ENCODE peak calls at places on chromosomes 11 and 22, in four cellular contexts. B, D, I and N are unnamed samples.

GRCh38 chr11:66192181-66192888 is 76.1 kb upstream of the RAB1B start:
- DNase-seq in B (no peak), D (no peak), I (peak), N (no peak)

GRCh38 chr11:31160504-31161422 is 208.8 kb downstream of the DCDC1 start:
- DNase-seq in B (no peak), D (no peak), I (no peak), N (no peak)

GRCh38 chr11:92269021-92269420 is 44.4 kb downstream of the FAT3 start:
- DNase-seq in B (no peak), D (peak), I (peak), N (peak)

GRCh38 chr11:12949456-12949855 is 59.7 kb upstream of the RASSF10 start:
- DNase-seq in B (no peak), D (no peak), I (no peak), N (peak)

GRCh38 chr11:65169164-65169641 is 830 bp upstream of the SPDYC start:
- DNase-seq in B (no peak), D (no peak), I (peak), N (no peak)

GRCh38 chr22:46362221-46362933 is 26.9 kb downstream of the TRMU start:
- DNase-seq in B (no peak), D (no peak), I (no peak), N (no peak)

GRCh38 chr11:119699227-119699626 is 29.8 kb downstream of the NECTIN1 start:
- DNase-seq in B (peak), D (no peak), I (no peak), N (no peak)

GRCh38 chr22:36457688-36458450 is 23.6 kb downstream of the TXN2 start:
- DNase-seq in B (no peak), D (no peak), I (no peak), N (no peak)

GRCh38 chr22:34427436-34427835 is 507.2 kb upstream of the LARGE1 start:
- DNase-seq in B (no peak), D (no peak), I (no peak), N (no peak)

GRCh38 chr22:25710501-25710900 is 31.5 kb upstream of the MYO18B start:
- DNase-seq in B (no peak), D (no peak), I (no peak), N (peak)

GRCh38 chr22:44051961-44052360 is 27.9 kb downstream of the PARVB start:
- DNase-seq in B (no peak), D (no peak), I (no peak), N (no peak)

GRCh38 chr11:61022311-61023085 is 51.0 kb downstream of the CD6 start:
- DNase-seq in B (no peak), D (no peak), I (no peak), N (no peak)

GRCh38 chr11:64826578-64827450 is 16.5 kb upstream of the MEN1 start:
- DNase-seq in B (no peak), D (no peak), I (no peak), N (no peak)

GRCh38 chr11:115051938-115052590 is 373.7 kb downstream of the NXPE2 start:
- DNase-seq in B (no peak), D (no peak), I (no peak), N (peak)